ENCODE peak calls at places on chromosome 3, in five cellular contexts. X, O, E, Q and K are unnamed samples. For H3K4me1, the result is how much of the 10 kb centered on the place peaks cover.

GRCh38 chr3:127668906-127669305 is 3.8 kb upstream of the ABTB1 start:
- DNase-seq in E (no peak), Q (no peak), O (no peak), X (no peak), K (no peak)

GRCh38 chr3:72679540-72680198 is 168.6 kb downstream of the SHQ1 start:
- DNase-seq in E (no peak), O (no peak), X (no peak), Q (peak), K (no peak)

GRCh38 chr3:100982710-100983109 is 10.5 kb downstream of the ABI3BP start:
- DNase-seq in O (no peak), X (no peak), E (peak), Q (peak), K (no peak)

GRCh38 chr3:23669541-23670255 is 136.1 kb upstream of the UBE2E1 start:
- DNase-seq in X (no peak), O (no peak), Q (no peak), E (no peak), K (no peak)

GRCh38 chr3:113142476-113142875 is 68.9 kb upstream of the BOC start:
- DNase-seq in X (no peak), O (no peak), E (no peak), Q (no peak), K (no peak)

GRCh38 chr3:111864821-111865656 is 6.0 kb downstream of the PHLDB2 start:
- DNase-seq in X (no peak), E (no peak), O (no peak), Q (peak), K (no peak)

GRCh38 chr3:178444416-178444815 is 91.8 kb upstream of the KCNMB2 start:
- DNase-seq in X (no peak), E (no peak), Q (no peak), O (no peak), K (no peak)

GRCh38 chr3:71211083-71211482 is 372.4 kb downstream of the FOXP1 start:
- DNase-seq in X (no peak), E (peak), Q (no peak), O (no peak), K (no peak)

GRCh38 chr3:53195602-53196574 is 34.9 kb downstream of the PRKCD start:
- DNase-seq in E (peak), X (peak), O (peak), Q (peak), K (peak)

GRCh38 chr3:172606021-172606420 is 82.8 kb upstream of the TNFSF10 start:
- DNase-seq in O (no peak), E (no peak), Q (peak), X (no peak), K (no peak)

GRCh38 chr3:84077479-84077878 is 881.3 kb upstream of the CADM2 start:
- DNase-seq in E (no peak), X (no peak), O (no peak), Q (no peak), K (peak)

GRCh38 chr3:184581331-184582210 is 20.0 kb downstream of the EPHB3 start:
- DNase-seq in Q (no peak), O (no peak), X (no peak), E (no peak), K (no peak)

GRCh38 chr3:138365991-138366759 is 17.8 kb downstream of the MRAS start:
- DNase-seq in X (no peak), Q (no peak), E (no peak), O (no peak), K (no peak)

GRCh38 chr3:50364573-50365079 is 5.3 kb upstream of the TMEM115 start:
- DNase-seq in X (no peak), E (no peak), O (no peak), Q (peak), K (no peak)

GRCh38 chr3:182618085-182618732 is 175.1 kb upstream of the ATP11B start:
- DNase-seq in Q (peak), O (peak), X (no peak), E (no peak), K (peak)

GRCh38 chr3:126287536-126288181 is 69.5 kb downstream of the KLF15 start:
- DNase-seq in Q (peak), O (peak), E (peak), X (no peak), K (no peak)

GRCh38 chr3:55675478-55675877 is 188.4 kb upstream of the WNT5A start:
- DNase-seq in X (no peak), E (no peak), O (no peak), Q (no peak), K (no peak)

GRCh38 chr3:42661593-42662022 is 8.1 kb downstream of the ZBTB47 start:
- DNase-seq in Q (no peak), X (no peak), O (no peak), E (no peak), K (no peak)

GRCh38 chr3:50333744-50334328 is 5.8 kb upstream of the TUSC2 start:
- DNase-seq in E (no peak), O (no peak), X (no peak), Q (peak), K (no peak)

GRCh38 chr3:70832811-70833509 is 520.5 kb upstream of the MDFIC2 start:
- DNase-seq in E (no peak), X (no peak), Q (peak), O (no peak), K (no peak)

GRCh38 chr3:107993771-107994170 is 97.1 kb downstream of the CD47 start:
- DNase-seq in E (no peak), Q (peak), X (no peak), O (no peak), K (no peak)

GRCh38 chr3:52555056-52555455 is 18.7 kb downstream of the UQCC5 start:
- DNase-seq in Q (peak), X (no peak), E (no peak), O (no peak), K (no peak)

GRCh38 chr3:71089271-71089670 is 494.3 kb downstream of the FOXP1 start:
- DNase-seq in Q (peak), O (no peak), E (no peak), X (no peak), K (no peak)

GRCh38 chr3:138367912-138368311 is 19.5 kb downstream of the MRAS start:
- DNase-seq in Q (peak), O (no peak), X (peak), E (peak), K (no peak)

GRCh38 chr3:29255854-29256696 is 24.8 kb upstream of the RBMS3 start:
- DNase-seq in O (no peak), Q (peak), E (no peak), X (no peak), K (no peak)

GRCh38 chr3:53056442-53056841 is 10.6 kb upstream of the SFMBT1 start:
- DNase-seq in E (no peak), Q (peak), X (peak), O (no peak), K (peak)

GRCh38 chr3:22319446-22319845 is 568.4 kb upstream of the ZNF385D start:
- DNase-seq in Q (peak), O (no peak), E (no peak), X (no peak), K (no peak)

GRCh38 chr3:152277198-152277597 is 8.5 kb downstream of the MBNL1 start:
- DNase-seq in Q (no peak), O (no peak), E (no peak), X (no peak), K (no peak)

GRCh38 chr3:152281032-152281713 is 12.4 kb downstream of the MBNL1 start:
- DNase-seq in E (no peak), Q (peak), O (no peak), X (no peak), K (no peak)

GRCh38 chr3:152280539-152280938 is 11.8 kb downstream of the MBNL1 start:
- DNase-seq in X (no peak), E (no peak), O (no peak), Q (no peak), K (no peak)

GRCh38 chr3:152278674-152279427 is 10.1 kb downstream of the MBNL1 start:
- DNase-seq in X (no peak), E (no peak), O (no peak), Q (peak), K (no peak)

GRCh38 chr3:152279474-152279873 is 10.7 kb downstream of the MBNL1 start:
- DNase-seq in E (no peak), O (no peak), X (no peak), Q (no peak), K (no peak)
- H3K4me1 ChIP-seq in E (half or more), O (under half), X (half or more), Q (half or more), K (under half)

DNA sequence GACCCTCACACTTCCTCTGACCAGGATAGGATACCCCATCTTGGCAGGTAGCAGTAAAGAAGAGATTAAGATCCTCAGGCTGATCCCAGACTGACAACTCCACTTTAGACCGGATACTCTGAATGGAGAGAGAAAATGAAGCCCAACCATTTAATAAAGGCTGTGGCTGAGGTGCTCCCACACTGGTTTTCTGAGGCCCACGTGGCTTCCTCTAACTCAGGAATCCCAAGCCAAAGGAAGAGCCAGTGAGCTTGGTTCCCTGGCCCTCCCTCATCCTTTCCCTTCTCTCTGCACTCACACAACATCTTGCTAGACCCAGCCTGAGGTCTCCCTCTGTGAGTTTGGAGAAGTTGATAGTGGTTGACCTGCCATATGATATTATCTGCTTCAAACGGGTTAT is 78.1 kb downstream of the ITGB5 start:
- DNase-seq in Q (no peak), O (no peak), X (no peak), E (no peak), K (no peak)
- H3K4me1 ChIP-seq in Q (under half), O (under half), X (under half), E (under half), K (under half)

DNA sequence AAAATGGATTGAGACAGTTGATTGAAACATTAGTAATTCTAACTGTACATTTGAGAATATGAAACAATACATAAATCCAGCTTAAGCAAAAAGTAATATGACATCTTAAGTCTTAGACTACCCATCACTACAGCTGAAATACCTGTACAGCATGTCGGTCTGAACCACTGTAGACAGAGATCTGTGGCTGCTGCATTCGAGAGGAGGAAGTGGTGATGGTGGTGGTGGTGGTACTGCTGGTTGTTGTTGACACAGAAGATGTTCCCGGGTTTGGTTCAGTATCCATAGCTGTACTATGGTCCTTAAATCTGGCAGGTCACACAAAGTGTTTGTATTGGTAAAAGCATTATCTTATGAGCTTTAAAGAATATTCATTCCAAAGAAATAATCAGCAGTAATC is 2.9 kb downstream of the PHC3 start:
- DNase-seq in X (peak), Q (no peak), E (no peak), O (no peak), K (no peak)
- H3K4me1 ChIP-seq in X (under half), Q (under half), E (under half), O (under half), K (under half)

GRCh38 chr3:58047806-58048205 is 39.6 kb downstream of the FLNB start:
- DNase-seq in O (no peak), X (no peak), Q (peak), E (no peak), K (no peak)
- H3K4me1 ChIP-seq in O (under half), X (under half), Q (half or more), E (half or more), K (under half)